ENCODE peak calls at places on chromosomes 11 and 22, in six cellular contexts. One of them, this sample, is unnamed.

GRCh38 chr11:20342347-20343279 is 20.9 kb upstream of the HTATIP2 start:
- DNase-seq in amygdala: no peak
- DNase-seq in GM23248: no peak
- DNase-seq in lung microvascular endothelial cell: no peak
- DNase-seq in cerebellum: no peak
- DNase-seq in germinal center: no peak
- DNase-seq in this sample: no peak

GRCh38 chr11:87007938-87008337 is 29.8 kb upstream of the TMEM135 start:
- DNase-seq in amygdala: no peak
- DNase-seq in GM23248: peak
- DNase-seq in lung microvascular endothelial cell: no peak
- DNase-seq in cerebellum: no peak
- DNase-seq in germinal center: no peak
- DNase-seq in this sample: no peak

GRCh38 chr11:115665345-115665901 is 161.2 kb upstream of the CADM1 start:
- DNase-seq in amygdala: no peak
- DNase-seq in GM23248: no peak
- DNase-seq in lung microvascular endothelial cell: no peak
- DNase-seq in cerebellum: no peak
- DNase-seq in germinal center: no peak
- DNase-seq in this sample: no peak

GRCh38 chr22:43298062-43298801 is 44.9 kb downstream of the SCUBE1 start:
- DNase-seq in amygdala: no peak
- DNase-seq in GM23248: peak
- DNase-seq in lung microvascular endothelial cell: no peak
- DNase-seq in cerebellum: no peak
- DNase-seq in germinal center: no peak
- DNase-seq in this sample: no peak

GRCh38 chr11:132220464-132220863 is 850.0 kb downstream of the NTM start:
- DNase-seq in amygdala: no peak
- DNase-seq in GM23248: peak
- DNase-seq in lung microvascular endothelial cell: no peak
- DNase-seq in cerebellum: no peak
- DNase-seq in germinal center: no peak
- DNase-seq in this sample: no peak

GRCh38 chr11:16293204-16293681 is 63.1 kb downstream of the SOX6 start:
- DNase-seq in amygdala: no peak
- DNase-seq in GM23248: no peak
- DNase-seq in lung microvascular endothelial cell: no peak
- DNase-seq in cerebellum: no peak
- DNase-seq in germinal center: no peak
- DNase-seq in this sample: no peak

GRCh38 chr11:122711831-122712378 is 56.4 kb downstream of the UBASH3B start:
- DNase-seq in amygdala: no peak
- DNase-seq in GM23248: peak
- DNase-seq in lung microvascular endothelial cell: peak
- DNase-seq in cerebellum: no peak
- DNase-seq in germinal center: no peak
- DNase-seq in this sample: peak

GRCh38 chr11:64874841-64875240 is 3.6 kb downstream of the EHD1 start:
- DNase-seq in amygdala: no peak
- DNase-seq in GM23248: no peak
- DNase-seq in lung microvascular endothelial cell: no peak
- DNase-seq in cerebellum: no peak
- DNase-seq in germinal center: no peak
- DNase-seq in this sample: no peak

GRCh38 chr11:36233226-36233625 is 56.0 kb downstream of the COMMD9 start:
- DNase-seq in amygdala: no peak
- DNase-seq in GM23248: no peak
- DNase-seq in lung microvascular endothelial cell: peak
- DNase-seq in cerebellum: no peak
- DNase-seq in germinal center: no peak
- DNase-seq in this sample: no peak

GRCh38 chr11:1428762-1429316 is 39.1 kb downstream of the BRSK2 start:
- DNase-seq in amygdala: no peak
- DNase-seq in GM23248: no peak
- DNase-seq in lung microvascular endothelial cell: no peak
- DNase-seq in cerebellum: no peak
- DNase-seq in germinal center: no peak
- DNase-seq in this sample: no peak

GRCh38 chr11:30967579-30967978 is 381.4 kb upstream of the MPPED2 start:
- DNase-seq in amygdala: no peak
- DNase-seq in GM23248: no peak
- DNase-seq in lung microvascular endothelial cell: no peak
- DNase-seq in cerebellum: no peak
- DNase-seq in germinal center: no peak
- DNase-seq in this sample: no peak

GRCh38 chr11:723120-723883 is 17.3 kb downstream of the EPS8L2 start:
- DNase-seq in amygdala: no peak
- DNase-seq in GM23248: peak
- DNase-seq in lung microvascular endothelial cell: peak
- DNase-seq in cerebellum: peak
- DNase-seq in germinal center: peak
- DNase-seq in this sample: peak

GRCh38 chr11:34348919-34349318 is 8.9 kb downstream of the ABTB2 start:
- DNase-seq in amygdala: no peak
- DNase-seq in GM23248: no peak
- DNase-seq in lung microvascular endothelial cell: no peak
- DNase-seq in cerebellum: no peak
- DNase-seq in germinal center: no peak
- DNase-seq in this sample: no peak

GRCh38 chr11:57430946-57431345 is 4.0 kb upstream of the SLC43A3 start:
- DNase-seq in amygdala: no peak
- DNase-seq in GM23248: no peak
- DNase-seq in lung microvascular endothelial cell: no peak
- DNase-seq in cerebellum: no peak
- DNase-seq in germinal center: no peak
- DNase-seq in this sample: no peak